ENCODE peak calls at places on chromosomes 2 and 18, in six cellular contexts. G is activated CD4-positive, CD25-positive, alpha-beta regulatory T cell; D is stimulated activated CD4-positive, alpha-beta T cell treated with anti-CD3 and anti-CD28 coated beads, Interleukin-2, amount 100 ng/mL, for 48 hours; M is MM.1S; X is tibial artery; R is islet precursor cell. S is an unnamed sample.

GRCh38 chr2:229071292-229071976 is 199.7 kb downstream of the PID1 start:
- DNase-seq in X (no peak), D (no peak), R (no peak), M (no peak), G (no peak), S (no peak)

GRCh38 chr2:215841175-215841816 is 172.1 kb downstream of the MREG start:
- DNase-seq in M (peak), R (peak), X (no peak), G (no peak), D (no peak), S (no peak)

GRCh38 chr18:54961016-54961423 is 1.8 kb upstream of the CCDC68 start:
- DNase-seq in R (no peak), D (no peak), G (no peak), M (no peak), X (no peak), S (no peak)

GRCh38 chr2:85763831-85764230 is 10.0 kb downstream of the ATOH8 start:
- DNase-seq in D (no peak), G (no peak), R (no peak), M (no peak), X (no peak), S (no peak)

GRCh38 chr2:234911271-234911670 is 40.5 kb upstream of the SH3BP4 start:
- DNase-seq in M (no peak), X (no peak), D (no peak), R (peak), G (no peak), S (no peak)

GRCh38 chr2:191171291-191171690 is 20.5 kb upstream of the STAT4 start:
- DNase-seq in R (no peak), M (no peak), G (no peak), X (no peak), D (no peak), S (no peak)

GRCh38 chr2:160914217-160914616 is 246.0 kb upstream of the TANK start:
- DNase-seq in X (no peak), M (no peak), G (no peak), D (no peak), R (no peak), S (no peak)

GRCh38 chr2:213018340-213018901 is 133.0 kb downstream of the IKZF2 start:
- DNase-seq in M (no peak), X (no peak), D (no peak), G (no peak), R (no peak), S (no peak)

GRCh38 chr2:46847185-46847710 is 68.4 kb downstream of the MCFD2 start:
- DNase-seq in R (no peak), D (no peak), X (peak), M (no peak), G (no peak), S (peak)

GRCh38 chr18:3306391-3306790 is 44.5 kb downstream of the MYL12B start:
- DNase-seq in R (no peak), D (no peak), X (no peak), G (no peak), M (no peak), S (no peak)

GRCh38 chr18:45657357-45658335 is 42.4 kb downstream of the SLC14A2 start:
- DNase-seq in D (no peak), G (no peak), M (no peak), R (no peak), X (no peak), S (no peak)

GRCh38 chr18:32243358-32243757 is 53.5 kb downstream of the MEP1B start:
- DNase-seq in R (no peak), X (no peak), D (no peak), G (no peak), M (no peak), S (no peak)

GRCh38 chr2:73112026-73112912 is 479 bp downstream of the RAB11FIP5 start:
- DNase-seq in G (no peak), R (peak), D (no peak), M (peak), X (peak), S (no peak)

GRCh38 chr2:156182132-156182531 is 150.4 kb downstream of the NR4A2 start:
- DNase-seq in R (peak), D (no peak), G (no peak), M (no peak), X (no peak), S (peak)

GRCh38 chr18:43719264-43719795 is 442.0 kb upstream of the SYT4 start:
- DNase-seq in D (no peak), M (no peak), R (peak), X (no peak), G (no peak), S (no peak)

GRCh38 chr18:42274488-42275137 is 319.6 kb downstream of the PIK3C3 start:
- DNase-seq in M (peak), G (no peak), X (no peak), D (no peak), R (peak), S (no peak)

GRCh38 chr18:48718251-48718959 is 179.6 kb downstream of the CTIF start:
- DNase-seq in D (no peak), X (no peak), R (no peak), G (no peak), M (no peak), S (no peak)

GRCh38 chr18:21112543-21113105 is 1.0 kb upstream of the ROCK1 start:
- DNase-seq in G (no peak), M (no peak), X (no peak), R (no peak), D (no peak), S (no peak)

S was measured in RWPE2.